ENCODE peak calls at places on chromosomes 1 and 21, in six cellular contexts. Z is GM23338; G is endodermal cell; L is activated T-cell treated with anti-CD3 and anti-CD28 coated beads, Interleukin-2, amount 50 U/mL, for 24 hours; K is coronary artery; D is hypothalamus. A is an unnamed sample.

GRCh38 chr1:46394872-46395465 is 852 bp downstream of the FAAH start:
- DNase-seq in D (no peak), L (no peak), Z (no peak), K (no peak), G (no peak), A (no peak)

GRCh38 chr1:186112280-186112679 is 262.8 kb downstream of the TPR start:
- DNase-seq in Z (peak; percentile 12), K (no peak), G (no peak), D (no peak), L (no peak), A (no peak)

GRCh38 chr1:89130716-89131115 is 4.8 kb upstream of the GBP2 start:
- DNase-seq in Z (no peak), K (no peak), L (no peak), G (no peak), D (no peak), A (no peak)

GRCh38 chr1:54341763-54342162 is 64.4 kb downstream of the SSBP3 start:
- DNase-seq in G (no peak), Z (no peak), L (no peak), K (no peak), D (no peak), A (no peak)

GRCh38 chr1:208068441-208068840 is 157.5 kb upstream of the CD34 start:
- DNase-seq in G (no peak), L (no peak), Z (no peak), K (no peak), D (no peak), A (no peak)

GRCh38 chr1:111690306-111690617 is 48.9 kb downstream of the INKA2 start:
- DNase-seq in Z (no peak), D (no peak), L (no peak), K (no peak), G (no peak), A (no peak)

GRCh38 chr1:86104606-86105532 is 51.7 kb downstream of the COL24A1 start:
- DNase-seq in L (no peak), K (no peak), D (no peak), Z (no peak), G (peak; percentile 46), A (no peak)

GRCh38 chr1:109527098-109527811 is 12.4 kb upstream of the GPR61 start:
- DNase-seq in G (no peak), K (peak; percentile 62), Z (no peak), L (no peak), D (no peak), A (no peak)

GRCh38 chr1:92817986-92818764 is 13.7 kb upstream of the RPL5 start:
- DNase-seq in G (peak; percentile 72), L (no peak), Z (peak; percentile 76), K (no peak), D (no peak), A (no peak)

GRCh38 chr1:206933333-206933945 is 11.7 kb upstream of the FCMR start:
- DNase-seq in Z (peak; percentile 86), D (no peak), G (peak; percentile 91), L (peak; percentile 81), K (no peak), A (no peak)

GRCh38 chr1:114828251-114828650 is 26.4 kb upstream of the SYCP1 start:
- DNase-seq in L (no peak), Z (no peak), G (no peak), K (no peak), D (no peak), A (no peak)

GRCh38 chr1:247295274-247295684 is 36.4 kb downstream of the ZNF496 start:
- DNase-seq in Z (peak; percentile 87), K (no peak), G (peak; percentile 89), L (no peak), D (no peak), A (no peak)

GRCh38 chr1:65065535-65066378 is 82.2 kb upstream of the AK4 start:
- DNase-seq in Z (peak; percentile 89), K (peak; percentile 79), L (no peak), G (peak; percentile 87), D (no peak), A (no peak)

GRCh38 chr1:76269175-76269574 is 194.6 kb downstream of the ST6GALNAC3 start:
- DNase-seq in D (no peak), Z (no peak), L (no peak), K (no peak), G (no peak), A (no peak)

GRCh38 chr1:189275786-189276185 is 1201.9 kb downstream of the BRINP3 start:
- DNase-seq in G (no peak), Z (no peak), D (no peak), L (no peak), K (no peak), A (no peak)

GRCh38 chr1:166944186-166944967 is 31.0 kb downstream of the ILDR2 start:
- DNase-seq in D (no peak), L (no peak), Z (no peak), G (no peak), K (no peak), A (no peak)

GRCh38 chr1:73161418-73161817 is 879.1 kb upstream of the NEGR1 start:
- DNase-seq in L (no peak), Z (no peak), K (no peak), D (no peak), G (no peak), A (no peak)

GRCh38 chr1:29397256-29397590 is 160.9 kb downstream of the PTPRU start:
- DNase-seq in K (peak; percentile 58), G (no peak), Z (no peak), L (no peak), D (no peak), A (no peak)

GRCh38 chr1:233042834-233043233 is 92.4 kb downstream of the NTPCR start:
- DNase-seq in G (no peak), L (no peak), K (no peak), Z (no peak), D (no peak), A (no peak)

GRCh38 chr1:21319447-21320407 is 29.5 kb upstream of the ECE1 start:
- DNase-seq in D (no peak), G (no peak), Z (no peak), K (no peak), L (no peak), A (no peak)

GRCh38 chr1:6259491-6260362 is 1.2 kb downstream of the GPR153 start:
- DNase-seq in K (peak; percentile 83), L (peak; percentile 85), D (no peak), G (peak; percentile 91), Z (peak; percentile 93), A (peak; percentile 92)

GRCh38 chr1:89581859-89582258 is 51.1 kb upstream of the LRRC8C start:
- DNase-seq in L (no peak), Z (no peak), G (no peak), D (no peak), K (no peak), A (no peak)

GRCh38 chr1:203590559-203590958 is 36.1 kb upstream of the ATP2B4 start:
- DNase-seq in Z (no peak), D (no peak), L (no peak), K (no peak), G (no peak), A (no peak)

GRCh38 chr1:16248603-16249534 is 11.9 kb upstream of the CPLANE2 start:
- DNase-seq in K (peak; percentile 94), Z (no peak), G (no peak), D (peak; percentile 37), L (no peak), A (no peak)

GRCh38 chr1:76928511-76928910 is 61.2 kb downstream of the ST6GALNAC5 start:
- DNase-seq in Z (no peak), L (no peak), G (no peak), D (no peak), K (no peak), A (no peak)

GRCh38 chr1:7948950-7949349 is 8.3 kb upstream of the TNFRSF9 start:
- DNase-seq in K (no peak), L (peak; percentile 55), Z (no peak), G (no peak), D (no peak), A (no peak)

GRCh38 chr21:26448751-26449150 is 124.3 kb downstream of the CYYR1 start:
- DNase-seq in Z (no peak), K (no peak), L (no peak), D (no peak), G (no peak), A (no peak)

A was measured in vagina.